ENCODE peak calls at places on chromosomes 13 and 19, in seven cellular contexts. A is H9, V is bronchial epithelial cell, F is fibroblast of mammary gland, G is fibroblast of lung, R is neural crest cell, U is foreskin fibroblast. W is an unnamed sample.

GRCh38 chr13:20942938-20943518 is 40.5 kb upstream of the XPO4 start:
- DNase-seq in A (no peak), V (no peak), F (no peak), G (no peak), R (no peak), U (no peak), W (no peak)

GRCh38 chr13:43107780-43108179 is 84.4 kb downstream of the DNAJC15 start:
- DNase-seq in A (no peak), V (no peak), F (peak), G (no peak), R (no peak), U (peak), W (no peak)

GRCh38 chr19:44627631-44628030 is 14.3 kb downstream of the IGSF23 start:
- DNase-seq in A (no peak), V (no peak), F (no peak), G (no peak), R (no peak), U (no peak), W (no peak)

GRCh38 chr19:1576242-1577089 is 8.3 kb upstream of the MEX3D start:
- DNase-seq in A (no peak), V (no peak), F (no peak), G (no peak), R (no peak), U (no peak), W (no peak)

GRCh38 chr13:85419611-85420010 is 379.6 kb downstream of the SLITRK6 start:
- DNase-seq in A (no peak), V (peak), F (no peak), G (no peak), R (no peak), U (no peak), W (no peak)

GRCh38 chr13:76879211-76879875 is 6.9 kb downstream of the KCTD12 start:
- DNase-seq in A (no peak), V (peak), F (peak), G (peak), R (no peak), U (peak), W (no peak)

GRCh38 chr13:60074397-60074796 is 89.3 kb downstream of the DIAPH3 start:
- DNase-seq in A (no peak), V (peak), F (peak), G (peak), R (no peak), U (no peak), W (no peak)

GRCh38 chr13:61685683-61686013 is 270.0 kb upstream of the PCDH20 start:
- DNase-seq in A (peak), V (peak), F (no peak), G (no peak), R (no peak), U (no peak), W (no peak)

GRCh38 chr19:5903502-5904301 is at the start of gene NDUFA11:
- DNase-seq in A (peak), V (no peak), F (no peak), G (no peak), R (peak), U (peak), W (peak)

DNA sequence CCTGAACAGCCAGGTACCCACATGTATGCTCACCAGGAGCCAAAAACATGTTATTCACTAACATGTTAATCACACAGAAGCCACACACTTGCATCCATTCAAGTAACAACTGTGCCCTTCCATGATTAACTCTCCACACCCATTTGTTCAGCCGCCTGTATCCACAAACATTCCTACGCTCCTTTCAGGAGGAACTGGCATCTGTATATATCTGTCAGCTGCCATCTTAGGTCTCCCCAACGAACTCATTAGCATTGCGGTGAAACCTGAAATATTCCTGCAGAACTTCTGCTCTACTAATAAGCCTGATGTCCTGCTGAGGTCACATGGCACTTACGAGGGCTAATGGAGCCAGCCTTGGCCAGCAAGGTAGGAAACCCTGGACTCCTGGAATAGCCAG is 33.0 kb downstream of the OLFM2 start:
- DNase-seq in A (no peak), V (no peak), F (no peak), G (no peak), R (no peak), U (no peak), W (no peak)
- TF ChIP-seq CTCF in A (no peak), V (no peak), F (no peak), G (no peak), R (no peak), U (no peak), W (no peak)

DNA sequence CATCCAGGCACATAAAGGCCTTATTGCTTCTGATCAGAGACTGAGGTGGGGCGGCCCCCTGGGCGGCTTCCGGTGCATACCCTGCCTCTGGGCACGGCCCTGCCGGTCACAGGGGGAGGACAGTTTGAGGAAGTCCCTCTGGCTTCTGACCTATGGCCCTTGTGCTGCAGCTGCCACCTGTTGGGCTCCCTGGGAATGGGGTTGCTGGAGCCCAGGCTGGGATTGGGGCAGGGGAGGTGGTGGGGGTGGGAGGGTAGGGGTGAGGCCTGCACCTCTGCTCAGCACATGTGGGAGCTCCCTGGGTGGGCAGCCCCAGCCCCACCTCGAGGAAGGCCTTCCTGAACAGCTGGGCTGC is 10.7 kb downstream of the ANO8 start:
- DNase-seq in A (no peak), V (no peak), F (no peak), G (no peak), R (no peak), U (no peak), W (no peak)
- TF ChIP-seq CTCF in A (no peak), V (no peak), F (no peak), G (no peak), R (no peak), U (no peak), W (no peak)

DNA sequence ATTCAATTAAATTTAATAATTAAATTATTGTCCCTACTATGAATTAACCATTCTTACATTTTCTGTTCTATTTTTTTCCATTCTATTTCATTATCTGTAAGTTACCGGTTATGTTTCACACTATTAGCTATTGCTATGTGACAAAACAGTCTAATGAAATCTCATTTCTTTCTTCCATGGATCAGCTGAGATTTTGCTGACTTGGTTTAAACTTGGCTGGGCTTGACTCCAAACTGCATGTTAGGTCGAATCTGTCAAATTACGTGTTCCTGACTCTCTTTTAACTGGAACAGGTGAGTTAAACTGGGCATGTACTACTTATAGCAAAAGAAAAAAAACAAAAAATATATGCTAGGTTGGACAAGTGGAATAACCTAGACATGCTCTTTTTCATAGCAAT is 1464.4 kb downstream of the OLFM4 start:
- DNase-seq in A (no peak), V (no peak), F (no peak), G (no peak), R (no peak), U (no peak), W (no peak)
- TF ChIP-seq CTCF in A (no peak), V (no peak), F (no peak), G (no peak), R (no peak), U (no peak), W (no peak)

GRCh38 chr13:110923777-110924638 is 9.1 kb upstream of the ANKRD10 start:
- DNase-seq in A (peak), V (no peak), F (no peak), G (no peak), R (no peak), U (no peak), W (no peak)

GRCh38 chr13:110923086-110923485 is 8.2 kb upstream of the ANKRD10 start:
- DNase-seq in A (peak), V (no peak), F (no peak), G (no peak), R (no peak), U (no peak), W (no peak)

GRCh38 chr13:110922506-110922905 is 7.6 kb upstream of the ANKRD10 start:
- DNase-seq in A (peak), V (no peak), F (no peak), G (no peak), R (no peak), U (no peak), W (no peak)

GRCh38 chr13:110924639-110924934 is 9.7 kb upstream of the ANKRD10 start:
- DNase-seq in A (peak), V (no peak), F (no peak), G (no peak), R (no peak), U (no peak), W (no peak)

DNA sequence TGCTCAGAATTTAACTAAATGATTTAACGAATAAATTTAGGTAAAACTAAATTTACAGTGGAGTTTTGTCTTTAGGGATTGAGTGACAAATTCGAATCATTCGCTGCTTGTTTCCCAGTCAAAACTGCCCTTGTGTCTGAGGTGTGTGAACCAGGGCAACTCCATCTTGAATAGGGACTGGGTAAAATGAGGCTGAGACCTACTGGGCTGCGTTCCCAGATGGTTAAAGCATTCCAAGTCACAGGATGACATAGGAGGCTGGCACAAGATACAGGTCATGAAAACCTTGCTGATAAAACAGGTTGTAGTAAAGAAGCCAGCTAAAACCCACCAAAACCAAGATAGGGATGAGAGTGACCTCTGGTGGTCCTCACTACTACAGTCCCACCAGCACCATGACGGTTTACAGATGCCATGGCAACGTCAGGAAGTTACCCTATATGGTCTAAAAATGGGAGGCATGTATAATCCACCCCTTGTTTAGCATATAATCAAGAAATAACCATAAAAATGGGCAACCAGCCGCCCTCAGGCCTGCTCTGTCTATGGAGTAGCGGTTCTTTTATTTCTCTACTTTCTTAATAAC is 10.2 kb upstream of the ANKRD10 start:
- DNase-seq in A (peak), V (no peak), F (peak), G (no peak), R (peak), U (no peak), W (no peak)
- TF ChIP-seq CTCF in A (peak), V (no peak), F (no peak), G (peak), R (peak), U (no peak), W (no peak)

W was measured in glutamatergic neuron.